ENCODE peak calls at places on chromosomes 3 and 15, in nine cellular contexts. One of them, this sample, is unnamed. For H3K4me1, the result is how much of the 10 kb centered on the place peaks cover.

GRCh38 chr15:57542505-57542817 is 49.2 kb upstream of the MYZAP start:
- DNase-seq in transverse colon: no peak
- DNase-seq in K562: no peak
- DNase-seq in left ventricle myocardium inferior: no peak
- DNase-seq in cardiac muscle cell: no peak
- DNase-seq in endothelial cell of umbilical vein: no peak
- DNase-seq in tibial artery: no peak
- DNase-seq in fibroblast of lung: no peak
- DNase-seq in psoas muscle: no peak
- DNase-seq in this sample: no peak

GRCh38 chr3:185558395-185558794 is 6.0 kb upstream of the LIPH start:
- DNase-seq in transverse colon: peak
- DNase-seq in K562: peak
- DNase-seq in left ventricle myocardium inferior: no peak
- DNase-seq in cardiac muscle cell: no peak
- DNase-seq in endothelial cell of umbilical vein: no peak
- DNase-seq in tibial artery: no peak
- DNase-seq in fibroblast of lung: peak
- DNase-seq in psoas muscle: no peak
- DNase-seq in this sample: no peak

GRCh38 chr15:40055576-40056293 is 16.8 kb upstream of the SRP14 start:
- DNase-seq in transverse colon: no peak
- DNase-seq in K562: no peak
- DNase-seq in left ventricle myocardium inferior: peak
- DNase-seq in cardiac muscle cell: peak
- DNase-seq in endothelial cell of umbilical vein: no peak
- DNase-seq in tibial artery: peak
- DNase-seq in fibroblast of lung: no peak
- DNase-seq in psoas muscle: no peak
- DNase-seq in this sample: peak

GRCh38 chr15:75884041-75884440 is 19.6 kb upstream of the FBXO22 start:
- DNase-seq in transverse colon: no peak
- DNase-seq in K562: no peak
- DNase-seq in left ventricle myocardium inferior: no peak
- DNase-seq in cardiac muscle cell: no peak
- DNase-seq in endothelial cell of umbilical vein: no peak
- DNase-seq in tibial artery: no peak
- DNase-seq in fibroblast of lung: peak
- DNase-seq in psoas muscle: no peak
- DNase-seq in this sample: no peak

GRCh38 chr15:68667800-68668625 is 89.2 kb downstream of the CORO2B start:
- DNase-seq in transverse colon: no peak
- DNase-seq in K562: no peak
- DNase-seq in left ventricle myocardium inferior: no peak
- DNase-seq in cardiac muscle cell: no peak
- DNase-seq in endothelial cell of umbilical vein: no peak
- DNase-seq in tibial artery: peak
- DNase-seq in fibroblast of lung: no peak
- DNase-seq in psoas muscle: no peak
- DNase-seq in this sample: no peak

GRCh38 chr3:14914777-14915113 is 32.6 kb upstream of the NR2C2 start:
- DNase-seq in transverse colon: no peak
- DNase-seq in K562: no peak
- DNase-seq in left ventricle myocardium inferior: no peak
- DNase-seq in cardiac muscle cell: no peak
- DNase-seq in endothelial cell of umbilical vein: no peak
- DNase-seq in tibial artery: no peak
- DNase-seq in fibroblast of lung: no peak
- DNase-seq in psoas muscle: no peak
- DNase-seq in this sample: no peak

GRCh38 chr3:55686720-55687254 is 199.7 kb upstream of the WNT5A start:
- DNase-seq in transverse colon: no peak
- DNase-seq in K562: no peak
- DNase-seq in left ventricle myocardium inferior: no peak
- DNase-seq in cardiac muscle cell: no peak
- DNase-seq in endothelial cell of umbilical vein: no peak
- DNase-seq in tibial artery: no peak
- DNase-seq in fibroblast of lung: peak
- DNase-seq in psoas muscle: no peak
- DNase-seq in this sample: no peak

GRCh38 chr15:98799461-98799971 is 151.2 kb downstream of the IGF1R start:
- DNase-seq in transverse colon: no peak
- DNase-seq in K562: no peak
- DNase-seq in left ventricle myocardium inferior: no peak
- DNase-seq in cardiac muscle cell: peak
- DNase-seq in endothelial cell of umbilical vein: peak
- DNase-seq in tibial artery: no peak
- DNase-seq in fibroblast of lung: no peak
- DNase-seq in psoas muscle: no peak
- DNase-seq in this sample: no peak

GRCh38 chr3:130627143-130627849 is 110.3 kb downstream of the COL6A6 start:
- DNase-seq in transverse colon: no peak
- DNase-seq in K562: no peak
- DNase-seq in left ventricle myocardium inferior: no peak
- DNase-seq in cardiac muscle cell: no peak
- DNase-seq in endothelial cell of umbilical vein: no peak
- DNase-seq in tibial artery: no peak
- DNase-seq in fibroblast of lung: no peak
- DNase-seq in psoas muscle: no peak
- DNase-seq in this sample: no peak

GRCh38 chr15:27481768-27482167 is 510.8 kb downstream of the GABRG3 start:
- DNase-seq in transverse colon: no peak
- DNase-seq in K562: no peak
- DNase-seq in left ventricle myocardium inferior: no peak
- DNase-seq in cardiac muscle cell: no peak
- DNase-seq in endothelial cell of umbilical vein: no peak
- DNase-seq in tibial artery: no peak
- DNase-seq in fibroblast of lung: no peak
- DNase-seq in psoas muscle: no peak
- DNase-seq in this sample: no peak

DNA sequence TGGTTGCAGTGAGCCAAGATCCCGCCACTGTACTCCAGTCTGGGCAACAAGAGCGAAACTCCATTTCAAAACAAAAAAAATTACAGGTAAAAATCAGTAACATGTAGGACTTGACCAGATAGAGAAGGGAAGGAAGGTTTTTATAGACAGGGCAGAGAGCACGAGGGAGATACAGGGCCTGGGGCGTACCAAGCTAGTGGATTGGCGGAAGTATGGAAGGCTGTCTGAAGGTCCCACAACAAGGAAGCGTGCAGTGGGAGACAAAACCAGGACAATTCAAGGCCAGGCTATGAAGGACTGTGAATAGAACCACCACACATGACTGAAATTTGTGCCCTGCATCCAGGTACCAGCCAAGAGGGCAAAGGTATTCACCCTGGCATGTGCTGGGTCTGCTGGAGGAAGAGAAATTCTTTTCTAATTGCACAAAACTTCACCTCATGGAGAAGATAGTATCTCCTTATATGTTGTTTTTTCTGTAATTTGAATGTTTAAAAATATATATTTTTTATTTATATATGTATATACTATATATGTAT is 33.0 kb upstream of the BCL2A1 start:
- DNase-seq in transverse colon: no peak
- DNase-seq in K562: no peak
- DNase-seq in left ventricle myocardium inferior: no peak
- DNase-seq in cardiac muscle cell: no peak
- DNase-seq in endothelial cell of umbilical vein: no peak
- DNase-seq in tibial artery: no peak
- DNase-seq in fibroblast of lung: no peak
- DNase-seq in psoas muscle: no peak
- DNase-seq in this sample: peak
- H3K27ac ChIP-seq in transverse colon: no peak
- H3K27ac ChIP-seq in K562: no peak
- H3K27ac ChIP-seq in left ventricle myocardium inferior: no peak
- H3K27ac ChIP-seq in cardiac muscle cell: no peak
- H3K27ac ChIP-seq in endothelial cell of umbilical vein: no peak
- H3K27ac ChIP-seq in tibial artery: no peak
- H3K27ac ChIP-seq in fibroblast of lung: no peak
- H3K27ac ChIP-seq in psoas muscle: no peak
- H3K27ac ChIP-seq in this sample: no peak

GRCh38 chr3:36933540-36934296 is 11.1 kb downstream of the TRANK1 start:
- DNase-seq in transverse colon: no peak
- DNase-seq in K562: no peak
- DNase-seq in left ventricle myocardium inferior: no peak
- DNase-seq in cardiac muscle cell: no peak
- DNase-seq in endothelial cell of umbilical vein: no peak
- DNase-seq in tibial artery: no peak
- DNase-seq in fibroblast of lung: no peak
- DNase-seq in psoas muscle: no peak
- DNase-seq in this sample: peak
- TF ChIP-seq CTCF in transverse colon: no peak
- TF ChIP-seq CTCF in K562: no peak
- TF ChIP-seq CTCF in left ventricle myocardium inferior: no peak
- TF ChIP-seq CTCF in cardiac muscle cell: no peak
- TF ChIP-seq CTCF in endothelial cell of umbilical vein: no peak
- TF ChIP-seq CTCF in tibial artery: no peak
- TF ChIP-seq CTCF in fibroblast of lung: no peak
- TF ChIP-seq CTCF in psoas muscle: no peak
- TF ChIP-seq CTCF in this sample: no peak

GRCh38 chr3:36904641-36905040 is 40.2 kb downstream of the TRANK1 start:
- DNase-seq in transverse colon: no peak
- DNase-seq in K562: peak
- DNase-seq in left ventricle myocardium inferior: no peak
- DNase-seq in cardiac muscle cell: peak
- DNase-seq in endothelial cell of umbilical vein: no peak
- DNase-seq in tibial artery: no peak
- DNase-seq in fibroblast of lung: peak
- DNase-seq in psoas muscle: no peak
- DNase-seq in this sample: no peak

GRCh38 chr3:36901588-36901987 is 43.3 kb downstream of the TRANK1 start:
- DNase-seq in transverse colon: no peak
- DNase-seq in K562: no peak
- DNase-seq in left ventricle myocardium inferior: no peak
- DNase-seq in cardiac muscle cell: no peak
- DNase-seq in endothelial cell of umbilical vein: no peak
- DNase-seq in tibial artery: no peak
- DNase-seq in fibroblast of lung: no peak
- DNase-seq in psoas muscle: no peak
- DNase-seq in this sample: no peak

GRCh38 chr3:36900474-36901443 is 44.1 kb downstream of the TRANK1 start:
- DNase-seq in transverse colon: no peak
- DNase-seq in K562: no peak
- DNase-seq in left ventricle myocardium inferior: no peak
- DNase-seq in cardiac muscle cell: no peak
- DNase-seq in endothelial cell of umbilical vein: no peak
- DNase-seq in tibial artery: no peak
- DNase-seq in fibroblast of lung: no peak
- DNase-seq in psoas muscle: no peak
- DNase-seq in this sample: no peak

GRCh38 chr3:36905545-36905944 is 39.3 kb downstream of the TRANK1 start:
- DNase-seq in transverse colon: no peak
- DNase-seq in K562: peak
- DNase-seq in left ventricle myocardium inferior: no peak
- DNase-seq in cardiac muscle cell: no peak
- DNase-seq in endothelial cell of umbilical vein: no peak
- DNase-seq in tibial artery: no peak
- DNase-seq in fibroblast of lung: no peak
- DNase-seq in psoas muscle: no peak
- DNase-seq in this sample: no peak

GRCh38 chr3:36903119-36903882 is 41.6 kb downstream of the TRANK1 start:
- DNase-seq in transverse colon: no peak
- DNase-seq in K562: no peak
- DNase-seq in left ventricle myocardium inferior: no peak
- DNase-seq in cardiac muscle cell: no peak
- DNase-seq in endothelial cell of umbilical vein: no peak
- DNase-seq in tibial artery: no peak
- DNase-seq in fibroblast of lung: no peak
- DNase-seq in psoas muscle: no peak
- DNase-seq in this sample: no peak
- H3K4me1 ChIP-seq in transverse colon: under half
- H3K4me1 ChIP-seq in K562: under half
- H3K4me1 ChIP-seq in left ventricle myocardium inferior: under half
- H3K4me1 ChIP-seq in cardiac muscle cell: under half
- H3K4me1 ChIP-seq in endothelial cell of umbilical vein: under half
- H3K4me1 ChIP-seq in tibial artery: under half
- H3K4me1 ChIP-seq in fibroblast of lung: under half
- H3K4me1 ChIP-seq in psoas muscle: under half
- H3K4me1 ChIP-seq in this sample: under half

DNA sequence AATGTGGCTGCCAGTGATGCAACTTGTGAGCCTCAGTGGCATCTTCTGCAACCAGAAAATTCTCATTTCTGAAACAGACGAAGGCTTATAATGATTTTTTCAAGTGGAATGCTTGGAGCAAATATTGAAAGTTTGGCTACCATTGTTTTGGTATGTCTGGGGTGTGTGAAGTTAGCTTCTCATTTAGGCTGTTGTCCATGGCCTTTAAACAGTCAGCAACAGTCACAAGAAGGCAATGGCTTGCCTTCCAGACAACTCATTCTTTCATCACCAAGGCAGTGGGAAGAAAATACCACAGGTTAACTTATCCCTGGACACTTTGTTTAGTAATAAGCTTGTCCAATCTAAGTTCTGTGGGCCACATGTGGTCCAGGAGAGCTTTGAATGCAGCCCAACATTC is 4.7 kb upstream of the BNC1 start:
- DNase-seq in transverse colon: no peak
- DNase-seq in K562: no peak
- DNase-seq in left ventricle myocardium inferior: no peak
- DNase-seq in cardiac muscle cell: no peak
- DNase-seq in endothelial cell of umbilical vein: no peak
- DNase-seq in tibial artery: no peak
- DNase-seq in fibroblast of lung: peak
- DNase-seq in psoas muscle: no peak
- DNase-seq in this sample: no peak
- H3K27ac ChIP-seq in transverse colon: no peak
- H3K27ac ChIP-seq in K562: no peak
- H3K27ac ChIP-seq in left ventricle myocardium inferior: no peak
- H3K27ac ChIP-seq in cardiac muscle cell: no peak
- H3K27ac ChIP-seq in endothelial cell of umbilical vein: no peak
- H3K27ac ChIP-seq in tibial artery: no peak
- H3K27ac ChIP-seq in fibroblast of lung: peak
- H3K27ac ChIP-seq in psoas muscle: no peak
- H3K27ac ChIP-seq in this sample: no peak

GRCh38 chr15:74605810-74606179 is 9.8 kb upstream of the CLK3 start:
- DNase-seq in transverse colon: no peak
- DNase-seq in K562: no peak
- DNase-seq in left ventricle myocardium inferior: no peak
- DNase-seq in cardiac muscle cell: no peak
- DNase-seq in endothelial cell of umbilical vein: no peak
- DNase-seq in tibial artery: no peak
- DNase-seq in fibroblast of lung: no peak
- DNase-seq in psoas muscle: no peak
- DNase-seq in this sample: no peak

GRCh38 chr15:74603026-74603788 is 12.4 kb upstream of the CLK3 start:
- DNase-seq in transverse colon: no peak
- DNase-seq in K562: no peak
- DNase-seq in left ventricle myocardium inferior: no peak
- DNase-seq in cardiac muscle cell: no peak
- DNase-seq in endothelial cell of umbilical vein: no peak
- DNase-seq in tibial artery: no peak
- DNase-seq in fibroblast of lung: no peak
- DNase-seq in psoas muscle: no peak
- DNase-seq in this sample: no peak

GRCh38 chr15:74603789-74604705 is 11.6 kb upstream of the CLK3 start:
- DNase-seq in transverse colon: no peak
- DNase-seq in K562: no peak
- DNase-seq in left ventricle myocardium inferior: no peak
- DNase-seq in cardiac muscle cell: no peak
- DNase-seq in endothelial cell of umbilical vein: no peak
- DNase-seq in tibial artery: no peak
- DNase-seq in fibroblast of lung: no peak
- DNase-seq in psoas muscle: no peak
- DNase-seq in this sample: no peak

GRCh38 chr15:74608776-74609175 is 6.9 kb upstream of the CLK3 start:
- DNase-seq in transverse colon: no peak
- DNase-seq in K562: no peak
- DNase-seq in left ventricle myocardium inferior: no peak
- DNase-seq in cardiac muscle cell: no peak
- DNase-seq in endothelial cell of umbilical vein: no peak
- DNase-seq in tibial artery: no peak
- DNase-seq in fibroblast of lung: no peak
- DNase-seq in psoas muscle: no peak
- DNase-seq in this sample: no peak

GRCh38 chr15:74604983-74605809 is 10.4 kb upstream of the CLK3 start:
- DNase-seq in transverse colon: no peak
- DNase-seq in K562: no peak
- DNase-seq in left ventricle myocardium inferior: no peak
- DNase-seq in cardiac muscle cell: no peak
- DNase-seq in endothelial cell of umbilical vein: no peak
- DNase-seq in tibial artery: no peak
- DNase-seq in fibroblast of lung: no peak
- DNase-seq in psoas muscle: no peak
- DNase-seq in this sample: no peak
- TF ChIP-seq CTCF in transverse colon: no peak
- TF ChIP-seq CTCF in K562: no peak
- TF ChIP-seq CTCF in left ventricle myocardium inferior: no peak
- TF ChIP-seq CTCF in cardiac muscle cell: no peak
- TF ChIP-seq CTCF in endothelial cell of umbilical vein: no peak
- TF ChIP-seq CTCF in tibial artery: no peak
- TF ChIP-seq CTCF in fibroblast of lung: no peak
- TF ChIP-seq CTCF in psoas muscle: no peak
- TF ChIP-seq CTCF in this sample: no peak